ENCODE peak calls at places on chromosomes 5 and 9, in four cellular contexts. One of them, this sample, is unnamed.

GRCh38 chr5:90409318-90410177 is at the start of gene CETN3:
- DNase-seq in HepG2: peak; percentile 94
- DNase-seq in GM12878: peak; percentile 88
- DNase-seq in K562: peak; percentile 92
- DNase-seq in this sample: peak; percentile 96

GRCh38 chr5:150138551-150139265 is 16.9 kb downstream of the PDGFRB start:
- DNase-seq in HepG2: peak; percentile 89
- DNase-seq in GM12878: no peak
- DNase-seq in K562: no peak
- DNase-seq in this sample: no peak

GRCh38 chr9:72991772-72992171 is 38.9 kb upstream of the ALDH1A1 start:
- DNase-seq in HepG2: no peak
- DNase-seq in GM12878: no peak
- DNase-seq in K562: no peak
- DNase-seq in this sample: no peak

GRCh38 chr5:59712836-59713487 is 180.6 kb downstream of the PDE4D start:
- DNase-seq in HepG2: no peak
- DNase-seq in GM12878: no peak
- DNase-seq in K562: no peak
- DNase-seq in this sample: peak; percentile 67

GRCh38 chr5:76818844-76819831 is at the start of gene F2RL1:
- DNase-seq in HepG2: peak; percentile 81
- DNase-seq in GM12878: no peak
- DNase-seq in K562: peak; percentile 84
- DNase-seq in this sample: peak; percentile 91

GRCh38 chr9:115551396-115551795 is 433.4 kb upstream of the TNC start:
- DNase-seq in HepG2: no peak
- DNase-seq in GM12878: no peak
- DNase-seq in K562: no peak
- DNase-seq in this sample: no peak

GRCh38 chr9:132586830-132587483 is 4.6 kb downstream of the BARHL1 start:
- DNase-seq in HepG2: no peak
- DNase-seq in GM12878: no peak
- DNase-seq in K562: no peak
- DNase-seq in this sample: no peak

GRCh38 chr5:87069974-87070608 is 197.6 kb upstream of the RASA1 start:
- DNase-seq in HepG2: no peak
- DNase-seq in GM12878: peak; percentile 59
- DNase-seq in K562: no peak
- DNase-seq in this sample: no peak

GRCh38 chr5:43066799-43067741 is 27.0 kb upstream of the ANXA2R start:
- DNase-seq in HepG2: peak; percentile 87
- DNase-seq in GM12878: peak; percentile 74
- DNase-seq in K562: peak; percentile 45
- DNase-seq in this sample: peak; percentile 93

GRCh38 chr5:54454602-54455001 is 897 bp upstream of the HSPB3 start:
- DNase-seq in HepG2: no peak
- DNase-seq in GM12878: no peak
- DNase-seq in K562: no peak
- DNase-seq in this sample: no peak
- TF ChIP-seq USF2 in HepG2: no peak
- TF ChIP-seq USF2 in GM12878: no peak
- TF ChIP-seq USF2 in K562: no peak
- TF ChIP-seq USF2 in this sample: no peak

DNA sequence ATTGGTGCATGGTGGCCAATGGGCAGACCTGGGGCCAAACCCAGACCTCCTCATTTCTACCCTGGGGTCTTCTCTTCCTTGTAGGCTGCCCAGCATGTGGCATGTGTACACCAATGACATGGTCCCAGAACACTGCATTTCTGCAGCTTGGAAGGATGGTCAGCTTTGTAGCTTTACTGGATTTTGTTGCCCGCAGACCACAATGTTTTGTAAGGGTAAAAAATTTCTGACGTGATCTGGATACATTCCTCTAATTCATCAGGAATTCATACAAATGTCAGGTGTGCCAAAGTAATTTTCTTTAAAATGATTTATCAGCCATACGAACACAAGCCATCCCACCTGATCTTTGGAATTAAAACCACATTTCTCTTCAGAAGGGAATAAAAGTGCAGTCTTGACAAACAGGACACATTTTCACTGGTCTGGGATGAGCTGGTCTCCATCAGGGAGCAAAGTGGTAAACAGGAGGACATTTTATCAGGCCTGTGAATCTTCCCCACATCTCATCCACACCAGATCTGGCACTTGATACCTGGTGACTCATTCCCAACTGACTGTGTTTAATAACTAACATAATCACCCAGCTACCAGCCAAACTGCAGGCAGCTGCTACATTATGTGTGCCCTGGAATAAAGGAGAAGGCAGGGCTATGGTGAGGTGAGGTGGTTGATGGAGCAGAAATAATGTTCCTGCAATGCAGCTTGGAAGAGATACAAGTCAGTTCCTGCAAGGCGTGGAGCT is 103.9 kb downstream of the SPOCK1 start:
- DNase-seq in HepG2: no peak
- DNase-seq in GM12878: no peak
- DNase-seq in K562: no peak
- DNase-seq in this sample: no peak
- TF ChIP-seq CHD4 in HepG2: no peak
- TF ChIP-seq CHD4 in GM12878: no peak
- TF ChIP-seq CHD4 in K562: no peak
- TF ChIP-seq CHD4 in this sample: no peak

DNA sequence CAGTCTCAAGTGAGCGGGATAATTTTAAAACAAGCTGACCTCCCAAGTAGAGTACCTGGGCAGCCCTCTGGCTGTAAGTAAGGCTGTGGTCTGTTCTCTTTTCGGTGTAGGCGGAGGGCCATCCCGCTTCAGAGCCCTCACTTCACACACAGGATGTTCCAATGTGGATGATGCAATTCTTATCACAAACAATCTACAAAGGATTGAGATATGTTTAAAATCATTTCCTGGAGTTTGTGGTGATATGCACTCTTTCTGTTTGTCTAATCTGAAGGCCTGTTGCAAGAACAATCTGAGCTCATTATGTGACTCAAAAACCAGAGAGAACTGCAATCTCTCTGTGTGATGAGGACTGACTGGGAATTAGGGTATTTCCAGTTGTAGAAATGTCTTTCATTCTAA is 42.5 kb downstream of the ITGA2 start:
- DNase-seq in HepG2: peak; percentile 89
- DNase-seq in GM12878: no peak
- DNase-seq in K562: no peak
- DNase-seq in this sample: peak; percentile 49
- TF ChIP-seq EP300 in HepG2: peak; percentile 88
- TF ChIP-seq EP300 in GM12878: no peak
- TF ChIP-seq EP300 in K562: no peak
- TF ChIP-seq EP300 in this sample: peak; percentile 89

GRCh38 chr5:177093803-177094202 is 7.1 kb downstream of the FGFR4 start:
- DNase-seq in HepG2: no peak
- DNase-seq in GM12878: no peak
- DNase-seq in K562: no peak
- DNase-seq in this sample: no peak
- TF ChIP-seq USF2 in HepG2: no peak
- TF ChIP-seq USF2 in GM12878: no peak
- TF ChIP-seq USF2 in K562: no peak
- TF ChIP-seq USF2 in this sample: no peak

GRCh38 chr5:27702339-27702820 is 664.0 kb upstream of the CDH9 start:
- DNase-seq in HepG2: no peak
- DNase-seq in GM12878: no peak
- DNase-seq in K562: no peak
- DNase-seq in this sample: peak; percentile 13
- TF ChIP-seq CHD4 in HepG2: no peak
- TF ChIP-seq CHD4 in GM12878: no peak
- TF ChIP-seq CHD4 in K562: no peak
- TF ChIP-seq CHD4 in this sample: no peak

DNA sequence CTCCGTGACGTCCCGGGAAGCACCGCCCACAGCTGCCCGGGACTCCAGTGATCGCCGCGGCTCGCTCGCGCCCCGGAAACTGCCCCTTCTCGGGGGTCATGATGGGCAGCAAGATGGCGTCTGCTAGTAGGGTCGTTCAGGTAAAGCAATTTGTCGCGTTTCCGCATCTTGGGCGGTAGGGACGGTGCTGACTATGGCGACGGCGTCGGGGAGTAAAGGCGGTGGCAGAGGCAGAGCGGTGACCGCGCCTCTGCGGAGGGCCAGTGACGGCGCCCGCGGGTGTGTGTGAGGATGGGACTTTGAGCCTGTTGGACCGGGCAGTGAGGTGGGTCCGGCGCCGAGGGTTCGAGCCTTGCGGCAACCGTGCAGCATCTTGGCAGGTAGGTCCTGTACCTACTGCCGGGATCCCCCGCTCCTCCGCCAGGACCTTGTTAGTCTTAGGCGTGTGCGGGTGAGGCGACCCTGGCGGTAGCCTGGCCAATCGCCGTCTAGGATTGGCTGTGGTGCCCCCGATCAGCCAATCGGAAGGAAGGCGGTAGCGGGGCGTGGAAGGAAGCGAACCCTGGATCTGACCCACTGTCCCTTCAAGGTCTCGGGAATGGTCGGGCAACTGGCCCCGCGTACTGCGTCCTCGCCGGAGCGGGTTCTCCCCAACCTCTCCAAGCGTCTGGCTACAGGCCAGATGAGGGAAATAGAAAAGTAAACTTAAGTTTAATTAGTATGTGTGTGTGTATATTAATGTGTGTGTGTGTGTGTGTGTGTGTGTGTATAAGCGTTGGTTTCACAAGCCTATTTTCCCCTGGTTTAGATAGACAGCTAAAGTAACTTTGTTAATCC is 16.7 kb upstream of the CDK7 start:
- DNase-seq in HepG2: peak; percentile 88
- DNase-seq in GM12878: peak; percentile 69
- DNase-seq in K562: peak; percentile 96
- DNase-seq in this sample: peak; percentile 96
- TF ChIP-seq EP300 in HepG2: peak; percentile 70
- TF ChIP-seq EP300 in GM12878: no peak
- TF ChIP-seq EP300 in K562: no peak
- TF ChIP-seq EP300 in this sample: no peak